ENCODE peak calls at places on chromosome 1, in four cellular contexts. O is Peyer's patch, G is sigmoid colon, H is body of pancreas. Q is an unnamed sample.

GRCh38 chr1:171351961-171352360 is 38.0 kb downstream of the FMO4 start:
- DNase-seq in H (no peak), G (no peak), O (no peak), Q (no peak)

GRCh38 chr1:67682659-67683197 is 2.3 kb upstream of the GADD45A start:
- DNase-seq in G (no peak), H (no peak), O (no peak), Q (no peak)

GRCh38 chr1:19925342-19926070 is 2.1 kb upstream of the PLA2G2E start:
- DNase-seq in G (no peak), H (no peak), O (no peak), Q (no peak)

GRCh38 chr1:29713857-29714256 is 477.5 kb downstream of the PTPRU start:
- DNase-seq in O (no peak), H (no peak), G (no peak), Q (no peak)

GRCh38 chr1:2151906-2152305 is 42.7 kb downstream of the FAAP20 start:
- DNase-seq in G (no peak), O (no peak), H (no peak), Q (no peak)

GRCh38 chr1:185896863-185897262 is 162.7 kb downstream of the HMCN1 start:
- DNase-seq in G (no peak), H (no peak), O (no peak), Q (no peak)

GRCh38 chr1:209647212-209647611 is 5.0 kb downstream of the LAMB3 start:
- DNase-seq in H (no peak), O (no peak), G (no peak), Q (no peak)

GRCh38 chr1:151313501-151313900 is 13.7 kb downstream of the PI4KB start:
- DNase-seq in G (peak; percentile 80), H (no peak), O (no peak), Q (no peak)

GRCh38 chr1:26597629-26598039 is 68.1 kb downstream of the RPS6KA1 start:
- DNase-seq in O (no peak), H (no peak), G (no peak), Q (no peak)

GRCh38 chr1:201890223-201890622 is 1.5 kb downstream of the SHISA4 start:
- DNase-seq in O (no peak), G (peak; percentile 68), H (no peak), Q (no peak)

GRCh38 chr1:171762143-171762563 is 19.3 kb upstream of the METTL13 start:
- DNase-seq in G (no peak), H (no peak), O (no peak), Q (no peak)

GRCh38 chr1:228360533-228361313 is 45.9 kb downstream of the TRIM11 start:
- DNase-seq in G (peak; percentile 55), O (no peak), H (peak; percentile 78), Q (no peak)

GRCh38 chr1:244876228-244876910 is 12.0 kb upstream of the HNRNPU start:
- DNase-seq in H (no peak), G (no peak), O (no peak), Q (no peak)

GRCh38 chr1:200740291-200741212 is 1.9 kb downstream of the CAMSAP2 start:
- DNase-seq in G (no peak), O (no peak), H (no peak), Q (no peak)

GRCh38 chr1:218887141-218887925 is 286.3 kb upstream of the LYPLAL1 start:
- DNase-seq in G (no peak), O (no peak), H (no peak), Q (no peak)

GRCh38 chr1:10687142-10687715 is 109.2 kb downstream of the CASZ1 start:
- DNase-seq in G (no peak), O (no peak), H (peak; percentile 70), Q (no peak)

GRCh38 chr1:172499636-172500141 is 33.3 kb upstream of the SUCO start:
- DNase-seq in H (peak; percentile 51), G (no peak), O (no peak), Q (peak; percentile 67)

GRCh38 chr1:41672641-41673313 is 188.3 kb upstream of the EDN2 start:
- DNase-seq in G (no peak), H (no peak), O (no peak), Q (peak; percentile 19)

GRCh38 chr1:46549697-46550681 is 1.5 kb downstream of the KNCN start:
- DNase-seq in G (no peak), H (no peak), O (no peak), Q (no peak)

GRCh38 chr1:150981177-150981804 is 801 bp upstream of the ANXA9 start:
- DNase-seq in G (no peak), O (no peak), H (peak; percentile 55), Q (peak; percentile 81)

GRCh38 chr1:21255284-21255942 is 34.9 kb downstream of the ECE1 start:
- DNase-seq in O (peak; percentile 91), H (peak; percentile 92), G (peak; percentile 93), Q (peak; percentile 90)

GRCh38 chr1:63789856-63790605 is 16.2 kb downstream of the ROR1 start:
- DNase-seq in O (no peak), G (no peak), H (no peak), Q (no peak)

GRCh38 chr1:64516803-64517568 is 47.1 kb downstream of the CACHD1 start:
- DNase-seq in H (no peak), O (no peak), G (no peak), Q (no peak)

GRCh38 chr1:47340227-47340626 is 6.6 kb downstream of the CMPK1 start:
- DNase-seq in O (no peak), G (no peak), H (no peak), Q (no peak)

GRCh38 chr1:16236091-16236494 is 890 bp downstream of the CPLANE2 start:
- DNase-seq in G (peak; percentile 67), H (peak; percentile 44), O (peak; percentile 62), Q (peak; percentile 72)

GRCh38 chr1:42436794-42437458 is 18.9 kb downstream of the ZMYND12 start:
- DNase-seq in H (no peak), G (no peak), O (no peak), Q (no peak)

GRCh38 chr1:207058252-207058651 is 5.2 kb downstream of the PFKFB2 start:
- DNase-seq in G (no peak), H (no peak), O (no peak), Q (no peak)

DNA sequence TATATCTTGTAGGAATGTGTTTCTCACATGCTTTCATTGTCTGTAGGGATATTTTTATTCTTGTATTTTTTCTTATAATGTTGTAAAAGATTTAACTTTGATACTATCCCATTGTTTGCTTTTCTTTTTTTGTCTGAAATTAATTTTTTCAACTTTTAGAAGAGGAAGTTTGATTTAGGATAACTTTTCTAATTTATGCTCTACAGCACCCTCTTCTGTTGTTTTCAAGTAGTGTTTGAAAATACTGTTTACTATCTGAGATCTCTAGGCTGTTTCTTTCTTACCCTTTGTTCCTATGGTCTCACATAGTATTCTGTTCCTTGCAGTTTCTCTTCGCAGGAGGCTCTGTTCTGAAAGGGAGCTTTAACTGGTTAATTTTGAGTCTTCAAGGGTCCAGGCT is 21.9 kb downstream of the ABCD3 start:
- DNase-seq in H (no peak), O (no peak), G (no peak), Q (no peak)
- TF ChIP-seq CTCF in H (no peak), O (no peak), G (no peak), Q (no peak)

GRCh38 chr1:24525606-24526005 is 23.0 kb downstream of the RCAN3 start:
- DNase-seq in G (no peak), H (no peak), O (no peak), Q (no peak)
- H3K4me1 ChIP-seq in G (no peaks in the 10 kb centered on the region), H (no peaks in the 10 kb centered on the region), O (no peaks in the 10 kb centered on the region), Q (no peaks in the 10 kb centered on the region)

GRCh38 chr1:6415979-6416656 is 3.6 kb downstream of the HES2 start:
- DNase-seq in G (no peak), H (no peak), O (no peak), Q (no peak)
- H3K27me3 ChIP-seq in G (peaks cover 68% of the 10 kb centered on the region), H (peaks cover 38% of the 10 kb centered on the region), O (peaks cover 29% of the 10 kb centered on the region), Q (peaks cover 69% of the 10 kb centered on the region)

GRCh38 chr1:48450505-48450904 is 21.5 kb downstream of the SPATA6 start:
- DNase-seq in O (no peak), H (no peak), G (no peak), Q (no peak)
- TF ChIP-seq CTCF in O (no peak), H (peak; percentile 11), G (no peak), Q (peak; percentile 25)

GRCh38 chr1:35454616-35455015 is 102.6 kb downstream of the KIAA0319L start:
- DNase-seq in O (no peak), H (no peak), G (no peak), Q (no peak)

GRCh38 chr1:35452086-35452485 is 105.1 kb downstream of the KIAA0319L start:
- DNase-seq in O (no peak), H (no peak), G (peak; percentile 83), Q (no peak)

GRCh38 chr1:35449334-35450008 is 107.7 kb downstream of the KIAA0319L start:
- DNase-seq in H (no peak), O (no peak), G (no peak), Q (no peak)

GRCh38 chr1:35451125-35451528 is 106.1 kb downstream of the KIAA0319L start:
- DNase-seq in H (peak; percentile 87), G (peak; percentile 86), O (peak; percentile 80), Q (peak; percentile 87)

DNA sequence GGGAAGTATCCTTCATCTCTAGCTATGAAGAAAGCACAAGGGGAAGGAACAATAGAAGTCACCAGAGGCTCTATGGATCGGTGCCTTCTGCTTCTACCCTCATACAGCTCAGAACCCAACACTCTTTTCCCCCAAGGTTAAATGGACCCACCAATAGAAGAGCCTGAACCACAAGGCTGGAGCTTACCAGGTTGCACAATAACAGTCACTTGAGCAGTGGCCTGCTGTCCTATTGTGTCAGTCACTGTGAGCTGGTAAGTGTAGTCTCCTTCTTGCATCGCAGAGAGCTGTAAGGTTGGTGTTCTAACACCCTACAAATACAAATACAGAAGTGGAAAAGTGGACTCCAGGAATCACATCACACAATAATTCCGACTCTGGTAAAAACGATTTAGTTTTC is 103.0 kb downstream of the KIAA0319L start:
- DNase-seq in G (no peak), O (no peak), H (no peak), Q (no peak)
- H3K4me1 ChIP-seq in G (peaks cover 35% of the 10 kb centered on the region), O (no peaks in the 10 kb centered on the region), H (peaks cover 49% of the 10 kb centered on the region), Q (peaks cover 38% of the 10 kb centered on the region)

DNA sequence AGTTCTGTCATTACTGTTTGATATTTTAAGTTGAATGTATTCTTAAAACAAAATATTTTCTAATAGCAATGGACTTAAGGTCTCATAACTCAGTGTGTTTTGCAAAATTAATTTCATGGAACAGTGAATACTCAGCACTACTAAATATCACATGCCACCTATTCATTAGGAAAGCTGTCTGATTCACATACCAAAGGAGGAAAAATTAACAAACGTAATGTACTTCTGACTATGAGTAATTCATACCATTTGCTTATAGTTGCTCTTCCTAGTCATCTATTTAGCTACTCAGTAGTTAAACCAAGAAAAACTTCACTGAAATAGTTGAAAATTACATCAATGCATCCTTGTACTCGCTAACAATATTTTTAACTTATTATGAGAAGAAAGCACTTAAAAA is 35.2 kb downstream of the TP53BP2 start:
- DNase-seq in G (no peak), O (no peak), H (no peak), Q (no peak)
- H3K27me3 ChIP-seq in G (no peaks in the 10 kb centered on the region), O (no peaks in the 10 kb centered on the region), H (no peaks in the 10 kb centered on the region), Q (no peaks in the 10 kb centered on the region)

GRCh38 chr1:101992816-101993575 is 3.7 kb downstream of the OLFM3 start:
- DNase-seq in H (no peak), G (no peak), O (no peak), Q (no peak)
- TF ChIP-seq CTCF in H (no peak), G (no peak), O (no peak), Q (no peak)

GRCh38 chr1:81838600-81839218 is 38.0 kb downstream of the ADGRL2 start:
- DNase-seq in G (no peak), O (no peak), H (no peak), Q (no peak)
- H3K4me1 ChIP-seq in G (peaks cover 21% of the 10 kb centered on the region), O (no peaks in the 10 kb centered on the region), H (no peaks in the 10 kb centered on the region), Q (no peaks in the 10 kb centered on the region)

Q was measured in upper lobe of right lung.